ENCODE peak calls at places on chromosome 14, in five cellular contexts. K is hepatocyte, H is mammary epithelial cell, B is SK-N-SH, T is mesendoderm. J is an unnamed sample. For H3K36me3, the result is how much of the 10 kb centered on the place peaks cover.

GRCh38 chr14:56180754-56181542 is 62.7 kb downstream of the PELI2 start:
- DNase-seq in K (no peak), T (no peak), H (no peak), B (no peak), J (no peak)

GRCh38 chr14:43041207-43041606 is 1434.5 kb downstream of the LRFN5 start:
- DNase-seq in H (no peak), B (no peak), T (no peak), K (no peak), J (no peak)

GRCh38 chr14:26694521-26694920 is 96.7 kb upstream of the NOVA1 start:
- DNase-seq in H (no peak), K (no peak), T (no peak), B (no peak), J (no peak)

GRCh38 chr14:86057018-86057667 is 527.2 kb downstream of the FLRT2 start:
- DNase-seq in B (peak), H (no peak), T (peak), K (peak), J (peak)

GRCh38 chr14:51806026-51806590 is 54.3 kb upstream of the GNG2 start:
- DNase-seq in K (no peak), B (peak), T (no peak), H (no peak), J (no peak)

GRCh38 chr14:21072102-21072501 is 2.0 kb downstream of the ARHGEF40 start:
- DNase-seq in K (peak), B (peak), H (no peak), T (peak), J (peak)

GRCh38 chr14:55874785-55875184 is 243.4 kb upstream of the PELI2 start:
- DNase-seq in T (no peak), B (no peak), H (no peak), K (no peak), J (no peak)

GRCh38 chr14:56745091-56745490 is 65.2 kb downstream of the OTX2 start:
- DNase-seq in K (no peak), B (no peak), H (no peak), T (peak), J (no peak)

GRCh38 chr14:67050892-67051291 is 138.3 kb upstream of the GARIN2 start:
- DNase-seq in B (no peak), K (no peak), T (no peak), H (no peak), J (no peak)

GRCh38 chr14:36518031-36518585 is 1.9 kb downstream of the NKX2-1 start:
- DNase-seq in K (no peak), B (peak), T (peak), H (no peak), J (no peak)

GRCh38 chr14:77660754-77661153 is 44.3 kb upstream of the SPTLC2 start:
- DNase-seq in K (no peak), B (peak), T (no peak), H (no peak), J (no peak)

GRCh38 chr14:71714225-71714624 is 218.0 kb upstream of the RGS6 start:
- DNase-seq in K (no peak), T (no peak), B (no peak), H (peak), J (peak)

GRCh38 chr14:68784995-68785816 is 7.7 kb downstream of the ZFP36L1 start:
- DNase-seq in K (peak), T (no peak), B (no peak), H (peak), J (peak)

GRCh38 chr14:54902521-54903420 is at the start of gene GCH1:
- DNase-seq in K (peak), T (peak), B (peak), H (peak), J (peak)

GRCh38 chr14:97276573-97276972 is 479.4 kb downstream of the VRK1 start:
- DNase-seq in T (no peak), K (no peak), B (no peak), H (no peak), J (no peak)

GRCh38 chr14:94138256-94138655 is 8.9 kb upstream of the IFI27L2 start:
- DNase-seq in B (no peak), H (no peak), K (no peak), T (no peak), J (no peak)

GRCh38 chr14:104870368-104871144 is 5.5 kb downstream of the CEP170B start:
- DNase-seq in K (no peak), H (no peak), B (peak), T (peak), J (no peak)

GRCh38 chr14:105863296-105864108 is 337.1 kb downstream of the TMEM121 start:
- DNase-seq in T (no peak), K (no peak), B (no peak), H (no peak), J (no peak)

GRCh38 chr14:74508292-74508731 is 14.7 kb downstream of the ISCA2 start:
- DNase-seq in B (peak), T (peak), K (peak), H (no peak), J (no peak)

DNA sequence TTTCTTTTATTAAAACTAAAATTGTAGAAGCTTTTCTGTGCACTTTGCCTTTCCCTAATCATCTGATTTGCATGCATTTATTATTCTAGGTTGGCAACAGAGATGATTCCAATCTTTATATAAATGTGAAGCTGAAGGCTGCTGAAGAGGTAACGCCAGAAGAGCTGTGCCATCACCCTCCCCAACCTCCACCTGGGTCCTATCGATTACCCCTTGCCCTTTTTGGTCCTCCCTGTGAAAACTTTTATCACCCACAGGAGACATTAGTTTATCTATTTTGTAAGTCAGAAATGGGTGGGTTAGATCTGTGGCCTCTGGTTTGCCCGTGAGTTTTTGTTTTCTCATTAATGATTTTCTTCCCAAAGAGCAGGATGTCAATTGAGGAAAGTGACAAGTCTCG is 22.8 kb downstream of the MTHFD1 start:
- DNase-seq in B (no peak), T (no peak), K (no peak), H (no peak), J (no peak)
- H3K36me3 ChIP-seq in B (under half), T (under half), K (under half), H (under half), J (under half)

DNA sequence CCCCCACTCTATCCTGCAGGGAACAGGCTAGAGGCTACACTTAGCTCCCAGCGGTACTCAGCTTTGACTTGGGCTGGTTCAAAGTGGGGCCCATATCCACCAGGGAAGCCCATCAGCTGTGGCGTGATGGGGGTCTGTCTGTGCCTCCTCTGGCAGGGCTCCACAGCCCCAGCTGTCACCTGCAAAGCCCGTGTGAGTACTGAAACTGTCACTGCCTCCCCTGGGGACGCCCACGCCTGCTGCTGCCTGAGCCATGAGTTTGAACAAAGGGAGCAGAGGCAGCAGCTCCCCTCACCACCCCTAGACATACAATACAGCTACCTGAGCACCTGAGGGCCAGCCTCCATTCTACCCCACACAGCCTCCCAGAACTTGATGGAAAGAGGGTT is 5.0 kb downstream of the REM2 start:
- DNase-seq in H (no peak), K (no peak), T (no peak), B (no peak), J (no peak)
- H3K4me2 ChIP-seq in H (peak), K (peak), T (peak), B (peak), J (peak)

DNA sequence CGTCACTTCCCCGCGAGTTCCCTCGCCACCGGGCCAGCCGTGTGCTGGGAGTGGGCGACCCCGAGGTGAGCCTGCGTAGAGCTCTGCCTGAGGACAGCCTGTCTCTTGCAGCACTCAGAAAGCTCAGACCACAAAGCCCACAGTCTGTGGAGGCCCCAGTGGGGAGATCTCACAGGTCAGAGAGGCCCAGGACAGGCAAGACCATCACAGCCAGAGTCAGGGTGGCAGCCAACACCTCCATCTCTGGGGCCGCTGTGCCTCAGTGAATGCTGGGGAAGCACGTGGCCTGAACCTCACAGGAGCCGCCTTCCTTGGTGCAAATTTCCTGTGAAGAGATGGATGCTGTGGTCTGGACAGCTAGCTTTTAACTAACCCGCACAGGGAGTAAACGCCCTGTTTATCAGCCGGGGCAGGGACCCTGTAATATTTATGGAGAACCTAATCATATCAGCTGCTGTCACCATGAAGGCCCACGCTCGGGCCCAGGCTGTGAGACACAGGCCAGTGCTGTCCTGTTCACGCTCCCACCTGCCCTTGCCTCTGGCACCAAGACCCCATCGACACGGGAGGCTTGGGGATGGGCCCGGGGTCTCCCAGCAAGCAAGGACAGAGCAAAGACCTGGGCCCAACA is 56.9 kb downstream of the CDC42BPB start:
- DNase-seq in B (no peak), T (no peak), H (no peak), K (no peak), J (no peak)
- H3K36me3 ChIP-seq in B (under half), T (under half), H (under half), K (under half), J (under half)

GRCh38 chr14:49017451-49017850 is 568.7 kb downstream of the RPS29 start:
- DNase-seq in K (no peak), B (no peak), T (no peak), H (no peak), J (no peak)

GRCh38 chr14:49019467-49020100 is 566.6 kb downstream of the RPS29 start:
- DNase-seq in T (no peak), B (no peak), H (no peak), K (no peak), J (no peak)
- H3K4me2 ChIP-seq in T (no peak), B (no peak), H (no peak), K (no peak), J (no peak)

GRCh38 chr14:50766338-50766886 is 64.5 kb downstream of the NIN start:
- DNase-seq in T (peak), K (no peak), B (no peak), H (no peak), J (no peak)
- H3K36me3 ChIP-seq in T (under half), K (under half), B (half or more), H (under half), J (under half)

DNA sequence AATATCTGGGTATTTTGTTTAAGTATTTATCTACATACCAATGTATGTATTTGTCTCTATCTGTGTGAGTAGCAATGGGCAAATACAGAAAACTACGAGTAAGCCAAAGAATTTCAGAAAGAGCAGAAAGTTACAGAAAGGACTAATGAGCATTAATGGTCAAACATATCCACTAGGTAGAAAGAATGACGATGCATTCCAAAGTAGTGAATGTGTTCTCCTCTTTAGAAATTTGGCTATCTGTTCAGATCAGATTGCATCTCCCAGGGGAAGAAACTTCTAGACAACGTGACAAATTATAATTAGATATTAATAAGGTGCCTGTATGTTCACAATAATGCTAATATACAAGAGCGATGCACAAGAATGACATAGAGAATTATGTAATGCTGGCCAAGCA is 194.5 kb upstream of the GZMB start:
- DNase-seq in H (no peak), B (no peak), T (no peak), K (no peak), J (no peak)
- H3K4me2 ChIP-seq in H (no peak), B (no peak), T (no peak), K (no peak), J (no peak)

GRCh38 chr14:102346645-102347044 is 16.0 kb downstream of the CINP start:
- DNase-seq in H (no peak), T (no peak), B (no peak), K (no peak), J (no peak)
- H3K36me3 ChIP-seq in H (under half), T (under half), B (under half), K (under half), J (under half)

DNA sequence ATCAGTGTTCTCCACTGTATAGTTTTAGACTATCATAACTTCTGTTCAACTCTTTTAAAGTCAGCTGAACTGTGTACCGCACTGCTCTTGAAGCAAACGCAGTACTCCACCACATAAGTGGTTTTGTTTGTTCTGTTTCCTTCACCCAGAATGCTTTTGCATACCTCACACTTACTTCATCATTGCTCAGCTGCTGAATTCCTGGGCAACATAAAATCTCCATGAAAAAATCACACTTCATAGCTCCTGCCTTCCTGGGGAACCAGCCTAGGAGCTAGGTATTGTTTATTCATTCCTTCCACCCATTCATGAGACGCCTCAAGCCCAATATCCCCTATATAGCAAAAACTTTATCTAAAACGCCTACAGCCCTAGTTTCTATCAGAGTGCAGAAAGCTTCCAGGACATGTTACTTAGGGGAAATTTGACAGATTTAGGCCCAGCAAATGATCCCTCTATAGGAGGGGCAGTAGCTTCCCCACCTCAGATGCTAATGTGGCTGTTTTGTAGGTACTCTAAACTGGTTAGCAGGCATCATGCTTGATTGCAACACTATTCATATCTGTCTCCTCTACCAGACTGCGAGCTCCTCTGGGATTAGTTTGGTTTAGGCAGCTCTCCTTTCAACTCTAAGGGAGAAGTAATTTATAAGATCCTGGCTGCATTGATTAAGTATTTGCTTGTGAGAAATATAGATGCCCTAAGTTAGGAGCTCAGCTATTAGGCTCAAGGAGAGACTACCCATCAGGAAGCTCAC is 44.5 kb downstream of the LRRC9 start:
- DNase-seq in T (peak), H (no peak), B (no peak), K (no peak), J (peak)
- H3K4me2 ChIP-seq in T (peak), H (no peak), B (no peak), K (peak), J (peak)

DNA sequence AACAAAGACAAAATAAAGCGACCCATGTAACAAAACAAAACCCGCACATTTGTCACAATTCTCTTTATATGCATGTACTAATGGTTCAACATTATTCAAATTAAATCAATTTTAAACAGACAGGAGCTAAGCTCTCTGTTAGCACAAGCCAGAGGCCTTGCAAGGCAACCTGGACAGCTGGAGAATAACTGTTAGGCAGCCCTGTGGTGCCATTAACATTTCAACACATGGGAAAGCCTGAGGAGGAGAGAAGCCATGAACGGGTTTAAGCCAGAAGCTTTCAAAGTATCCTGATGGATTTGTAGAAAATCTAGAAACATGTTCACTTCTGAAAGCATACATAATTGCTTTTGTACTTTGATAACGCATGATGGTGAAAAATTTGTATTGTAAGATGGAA is 34.3 kb downstream of the PSMC1 start:
- DNase-seq in T (no peak), K (no peak), H (no peak), B (no peak), J (no peak)
- H3K36me3 ChIP-seq in T (under half), K (under half), H (under half), B (half or more), J (under half)